ENCODE peak calls at places on chromosomes 11 and 22, in six cellular contexts. N is mucosa of descending colon, J is nephron progenitor cell, A is cardiac fibroblast, Y is fibroblast of mammary gland, L is lung. P is an unnamed sample.

GRCh38 chr11:33533668-33534067 is 167.0 kb downstream of the C11orf91 start:
- DNase-seq in N (no peak), J (no peak), Y (peak; percentile 49), A (peak; percentile 46), L (no peak), P (no peak)

GRCh38 chr11:92885600-92885999 is 83.9 kb upstream of the MTNR1B start:
- DNase-seq in Y (no peak), N (no peak), A (no peak), J (no peak), L (no peak), P (no peak)

GRCh38 chr22:21030621-21031544 is 1.5 kb downstream of the SLC7A4 start:
- DNase-seq in N (peak; percentile 36), L (no peak), J (no peak), Y (no peak), A (no peak), P (no peak)

GRCh38 chr22:24178502-24179440 is 2.5 kb upstream of the SUSD2 start:
- DNase-seq in J (peak; percentile 43), L (no peak), A (peak; percentile 30), N (no peak), Y (no peak), P (no peak)

GRCh38 chr11:60762851-60763691 is 6.4 kb downstream of the MS4A15 start:
- DNase-seq in L (no peak), N (no peak), J (no peak), Y (no peak), A (peak; percentile 26), P (peak; percentile 29)

GRCh38 chr11:15499684-15500083 is 385.0 kb downstream of the INSC start:
- DNase-seq in A (no peak), L (no peak), Y (no peak), J (no peak), N (no peak), P (no peak)

GRCh38 chr11:94895971-94896370 is 77.4 kb downstream of the CWC15 start:
- DNase-seq in N (no peak), A (peak; percentile 87), J (no peak), Y (peak; percentile 89), L (no peak), P (peak; percentile 56)

GRCh38 chr22:25694167-25694907 is 47.7 kb upstream of the MYO18B start:
- DNase-seq in J (no peak), Y (no peak), A (no peak), N (no peak), L (no peak), P (no peak)

GRCh38 chr22:27174970-27175369 is 517.6 kb downstream of the MIAT start:
- DNase-seq in L (no peak), N (no peak), Y (no peak), J (no peak), A (no peak), P (no peak)

GRCh38 chr11:123822591-123822990 is 16.4 kb upstream of the OR6M1 start:
- DNase-seq in Y (no peak), L (no peak), N (no peak), A (peak; percentile 25), J (peak; percentile 8), P (peak; percentile 45)

GRCh38 chr11:130636672-130637463 is 188.4 kb downstream of the ADAMTS15 start:
- DNase-seq in L (no peak), N (no peak), J (no peak), A (peak; percentile 90), Y (peak; percentile 93), P (peak; percentile 90)

GRCh38 chr11:11725438-11725837 is 103.6 kb upstream of the GALNT18 start:
- DNase-seq in J (no peak), A (no peak), N (no peak), Y (no peak), L (no peak), P (no peak)

GRCh38 chr11:130886704-130887103 is 29.6 kb downstream of the SNX19 start:
- DNase-seq in A (no peak), L (no peak), Y (no peak), N (no peak), J (no peak), P (no peak)

GRCh38 chr11:126210871-126211235 is 597 bp downstream of the RPUSD4 start:
- DNase-seq in J (peak; percentile 32), Y (no peak), L (no peak), A (no peak), N (no peak), P (no peak)

GRCh38 chr11:131638889-131639288 is 268.5 kb downstream of the NTM start:
- DNase-seq in Y (no peak), L (no peak), N (no peak), A (no peak), J (no peak), P (no peak)

GRCh38 chr11:567036-567628 is 6.4 kb downstream of the RASSF7 start:
- DNase-seq in Y (no peak), A (no peak), N (peak; percentile 60), J (no peak), L (no peak), P (no peak)

GRCh38 chr22:24066260-24066659 is 55.2 kb downstream of the CABIN1 start:
- DNase-seq in Y (no peak), A (no peak), J (no peak), L (no peak), N (no peak), P (no peak)

GRCh38 chr22:17120711-17121234 is 387 bp downstream of the TMEM121B start:
- DNase-seq in N (no peak), A (no peak), J (peak; percentile 56), L (no peak), Y (no peak), P (no peak)

GRCh38 chr11:19243601-19244000 is 2.9 kb upstream of the E2F8 start:
- DNase-seq in N (no peak), Y (no peak), J (no peak), L (no peak), A (no peak), P (no peak)

GRCh38 chr11:126411971-126412381 is 56.5 kb downstream of the ST3GAL4 start:
- DNase-seq in N (no peak), L (no peak), A (no peak), Y (no peak), J (no peak), P (no peak)

GRCh38 chr11:31499576-31500178 is 9.7 kb downstream of the IMMP1L start:
- DNase-seq in A (peak; percentile 53), J (no peak), Y (peak; percentile 30), L (no peak), N (no peak), P (no peak)

GRCh38 chr22:43955883-43956286 is 643 bp downstream of the SAMM50 start:
- DNase-seq in N (no peak), A (peak; percentile 27), J (no peak), Y (peak; percentile 12), L (no peak), P (no peak)

GRCh38 chr11:19777342-19778102 is 64.9 kb downstream of the NAV2 start:
- DNase-seq in A (peak; percentile 85), L (no peak), Y (peak; percentile 78), N (peak; percentile 49), J (peak; percentile 10), P (peak; percentile 63)

GRCh38 chr11:11857769-11858168 is 16.0 kb downstream of the USP47 start:
- DNase-seq in A (no peak), N (no peak), L (no peak), Y (no peak), J (no peak), P (no peak)

GRCh38 chr11:111494040-111494439 is 18.1 kb downstream of the BTG4 start:
- DNase-seq in J (no peak), N (no peak), L (no peak), A (no peak), Y (no peak), P (no peak)

DNA sequence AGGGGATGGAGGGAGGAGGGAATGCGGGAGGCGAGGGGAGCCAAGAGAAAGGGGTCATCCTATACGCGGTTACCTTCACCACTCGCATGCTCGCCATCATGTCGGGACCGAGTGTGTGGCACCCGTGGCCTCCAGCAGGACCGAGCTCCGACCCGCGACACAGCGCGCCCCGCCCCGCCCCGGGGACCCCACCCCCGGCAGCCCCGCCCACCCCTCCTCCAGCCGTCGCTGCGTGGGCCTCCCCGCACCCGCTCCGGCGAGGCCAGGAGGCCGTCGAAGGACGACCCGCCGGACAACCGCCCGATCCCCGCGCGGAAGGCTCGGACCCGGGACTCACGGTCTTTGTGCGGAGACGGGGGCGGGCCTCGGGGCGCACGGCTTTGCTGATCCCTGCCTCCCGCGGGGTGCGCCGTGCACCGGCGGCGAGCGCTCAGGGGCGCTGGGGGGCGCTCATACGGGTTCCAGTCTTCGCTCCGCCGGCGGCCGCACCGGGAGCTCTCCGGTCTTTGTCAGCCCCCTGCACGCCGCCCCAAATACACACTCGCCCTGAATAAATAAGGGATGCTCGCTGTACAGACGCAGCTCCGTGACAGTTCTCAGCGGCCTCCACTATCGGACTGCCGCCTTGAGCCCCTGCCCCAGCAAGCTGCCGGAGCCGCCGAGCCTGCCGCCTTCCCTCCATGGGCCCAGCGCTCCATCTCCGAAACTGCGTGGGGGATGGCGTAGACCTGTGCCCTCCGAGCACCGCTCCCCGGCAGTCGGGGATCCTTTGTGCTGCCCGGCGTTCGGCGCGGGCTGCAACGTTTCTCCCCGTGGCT is at the start of gene UBE2L6:
- DNase-seq in L (peak; percentile 51), A (no peak), N (peak; percentile 85), Y (peak; percentile 18), J (peak; percentile 71), P (peak; percentile 34)
- TF ChIP-seq CTCF in L (peak; percentile 4), A (no peak), N (no peak), Y (no peak), J (no peak), P (no peak)

GRCh38 chr22:42699281-42699681 is 21.4 kb downstream of the A4GALT start:
- DNase-seq in L (no peak), N (peak; percentile 29), A (no peak), Y (peak; percentile 22), J (no peak), P (no peak)

GRCh38 chr22:42701694-42702093 is 19.0 kb downstream of the A4GALT start:
- DNase-seq in N (no peak), J (no peak), A (no peak), Y (no peak), L (no peak), P (no peak)

GRCh38 chr22:42699953-42700352 is 20.7 kb downstream of the A4GALT start:
- DNase-seq in A (no peak), N (peak; percentile 19), Y (no peak), J (no peak), L (no peak), P (no peak)

GRCh38 chr22:42700355-42700754 is 20.3 kb downstream of the A4GALT start:
- DNase-seq in Y (no peak), N (no peak), J (no peak), A (no peak), L (no peak), P (no peak)

GRCh38 chr22:42700901-42701300 is 19.8 kb downstream of the A4GALT start:
- DNase-seq in J (no peak), A (no peak), N (no peak), Y (no peak), L (no peak), P (no peak)
- TF ChIP-seq CTCF in J (no peak), A (no peak), N (no peak), Y (no peak), L (no peak), P (no peak)

GRCh38 chr11:102491969-102492368 is 38.6 kb downstream of the MMP7 start:
- DNase-seq in N (no peak), Y (no peak), A (no peak), L (no peak), J (no peak), P (no peak)
- TF ChIP-seq CTCF in N (no peak), Y (no peak), A (no peak), L (no peak), J (no peak), P (no peak)

GRCh38 chr11:1581976-1582375 is 3.1 kb downstream of the KRTAP5-1 start:
- DNase-seq in N (no peak), J (no peak), L (no peak), Y (no peak), A (no peak), P (no peak)

GRCh38 chr11:1589996-1590395 is 4.9 kb upstream of the KRTAP5-1 start:
- DNase-seq in Y (no peak), A (no peak), J (no peak), L (no peak), N (no peak), P (no peak)

GRCh38 chr11:1586699-1587098 is 1.6 kb upstream of the KRTAP5-1 start:
- DNase-seq in L (no peak), N (no peak), A (no peak), Y (no peak), J (no peak), P (no peak)
- TF ChIP-seq CTCF in L (no peak), N (no peak), A (no peak), Y (no peak), J (no peak), P (no peak)

P was measured in MCF 10A.